ENCODE peak calls at places on chromosome 7, in six cellular contexts. N is stimulated activated CD4-positive, alpha-beta T cell treated with anti-CD3 and anti-CD28 coated beads, Interleukin-2, amount 100 ng/mL, for 48 hours; Z is ACHN; L is amniotic stem cell; K is NCI-H2171 treated with DMSO at 0.1 percent for 48 hours; E is smooth muscle cell of the brain vasculature. Q is an unnamed sample.

GRCh38 chr7:152395115-152395514 is 40.7 kb downstream of the KMT2C start:
- DNase-seq in N (no peak), Z (no peak), L (no peak), K (no peak), E (peak), Q (no peak)

GRCh38 chr7:50356212-50356944 is 51.9 kb downstream of the IKZF1 start:
- DNase-seq in N (no peak), Z (no peak), L (no peak), K (no peak), E (no peak), Q (no peak)

GRCh38 chr7:54037873-54038272 is 504.3 kb upstream of the VSTM2A start:
- DNase-seq in N (no peak), Z (no peak), L (no peak), K (no peak), E (no peak), Q (no peak)

GRCh38 chr7:101753316-101753715 is 64.1 kb upstream of the CUX1 start:
- DNase-seq in N (no peak), Z (no peak), L (no peak), K (no peak), E (no peak), Q (no peak)

GRCh38 chr7:112201421-112201820 is 4.8 kb downstream of the DOCK4 start:
- DNase-seq in N (no peak), Z (no peak), L (no peak), K (no peak), E (no peak), Q (no peak)

GRCh38 chr7:117269895-117270294 is 53.0 kb downstream of the WNT2 start:
- DNase-seq in N (no peak), Z (no peak), L (peak), K (no peak), E (no peak), Q (no peak)

GRCh38 chr7:133481676-133482075 is 228.8 kb downstream of the EXOC4 start:
- DNase-seq in N (no peak), Z (peak), L (peak), K (no peak), E (peak), Q (no peak)

GRCh38 chr7:122006687-122007086 is 133.7 kb downstream of the PTPRZ1 start:
- DNase-seq in N (no peak), Z (no peak), L (no peak), K (peak), E (no peak), Q (no peak)

GRCh38 chr7:18151419-18151818 is 123.8 kb upstream of the PRPS1L1 start:
- DNase-seq in N (no peak), Z (peak), L (no peak), K (peak), E (no peak), Q (no peak)

GRCh38 chr7:64947252-64948000 is 43.4 kb downstream of the ZNF117 start:
- DNase-seq in N (no peak), Z (no peak), L (no peak), K (no peak), E (no peak), Q (no peak)

GRCh38 chr7:64863969-64864368 is 39.1 kb upstream of the ZNF273 start:
- DNase-seq in N (no peak), Z (no peak), L (no peak), K (no peak), E (no peak), Q (no peak)

GRCh38 chr7:80428161-80429054 is 83.5 kb downstream of the GNAT3 start:
- DNase-seq in N (no peak), Z (peak), L (no peak), K (peak), E (peak), Q (no peak)

GRCh38 chr7:73678862-73679261 is 4.4 kb downstream of the DNAJC30 start:
- DNase-seq in N (no peak), Z (no peak), L (no peak), K (no peak), E (no peak), Q (no peak)

GRCh38 chr7:158740657-158741293 is 36.2 kb upstream of the NCAPG2 start:
- DNase-seq in N (no peak), Z (no peak), L (peak), K (no peak), E (peak), Q (no peak)

GRCh38 chr7:19772858-19773337 is 519 bp downstream of the TMEM196 start:
- DNase-seq in N (no peak), Z (peak), L (no peak), K (no peak), E (no peak), Q (no peak)

GRCh38 chr7:82859106-82859850 is 303.4 kb downstream of the PCLO start:
- DNase-seq in N (no peak), Z (peak), L (no peak), K (no peak), E (no peak), Q (no peak)

GRCh38 chr7:7157887-7158271 is 24.5 kb upstream of the C1GALT1 start:
- DNase-seq in N (no peak), Z (peak), L (no peak), K (no peak), E (peak), Q (no peak)

GRCh38 chr7:98711945-98712344 is 94.9 kb downstream of the NPTX2 start:
- DNase-seq in N (no peak), Z (no peak), L (no peak), K (no peak), E (no peak), Q (no peak)

GRCh38 chr7:38833329-38833728 is 75.7 kb downstream of the VPS41 start:
- DNase-seq in N (no peak), Z (no peak), L (no peak), K (no peak), E (no peak), Q (no peak)

GRCh38 chr7:130823060-130823459 is 89.1 kb upstream of the KLF14 start:
- DNase-seq in N (no peak), Z (no peak), L (no peak), K (no peak), E (no peak), Q (no peak)

GRCh38 chr7:17900464-17900863 is 39.8 kb downstream of the SNX13 start:
- DNase-seq in N (no peak), Z (no peak), L (no peak), K (no peak), E (no peak), Q (no peak)

GRCh38 chr7:9835204-9835603 is 1138.5 kb upstream of the PHF14 start:
- DNase-seq in N (no peak), Z (no peak), L (no peak), K (no peak), E (no peak), Q (no peak)

GRCh38 chr7:139734395-139734794 is 43.4 kb downstream of the HIPK2 start:
- DNase-seq in N (no peak), Z (no peak), L (peak), K (no peak), E (peak), Q (no peak)

GRCh38 chr7:33191326-33191725 is 62.0 kb downstream of the BBS9 start:
- DNase-seq in N (no peak), Z (peak), L (no peak), K (no peak), E (no peak), Q (no peak)

GRCh38 chr7:137774793-137775201 is 72.0 kb downstream of the DGKI start:
- DNase-seq in N (no peak), Z (no peak), L (peak), K (no peak), E (no peak), Q (no peak)

GRCh38 chr7:107742678-107743566 is 1.0 kb upstream of the CBLL1 start:
- DNase-seq in N (no peak), Z (no peak), L (no peak), K (no peak), E (no peak), Q (peak)

GRCh38 chr7:130390486-130390885 is 10.2 kb downstream of the CPA1 start:
- DNase-seq in N (no peak), Z (no peak), L (no peak), K (no peak), E (no peak), Q (no peak)

GRCh38 chr7:47942132-47942531 is 6.1 kb downstream of the PKD1L1 start:
- DNase-seq in N (no peak), Z (no peak), L (no peak), K (no peak), E (no peak), Q (no peak)

GRCh38 chr7:59986-60675 is 132.2 kb upstream of the FAM20C start:
- DNase-seq in N (no peak), Z (no peak), L (no peak), K (no peak), E (no peak), Q (no peak)

GRCh38 chr7:151469281-151469680 is 29.3 kb upstream of the CRYGN start:
- DNase-seq in N (no peak), Z (no peak), L (no peak), K (no peak), E (no peak), Q (no peak)

GRCh38 chr7:30474893-30475292 is 3.7 kb downstream of the NOD1 start:
- DNase-seq in N (no peak), Z (no peak), L (no peak), K (no peak), E (no peak), Q (no peak)

GRCh38 chr7:140533394-140533872 is 54.1 kb upstream of the MKRN1 start:
- DNase-seq in N (no peak), Z (no peak), L (no peak), K (no peak), E (no peak), Q (no peak)

GRCh38 chr7:1236132-1236655 is 3.5 kb downstream of the UNCX start:
- DNase-seq in N (no peak), Z (no peak), L (no peak), K (no peak), E (no peak), Q (no peak)

GRCh38 chr7:88259656-88260380 is 40.0 kb upstream of the SRI start:
- DNase-seq in N (no peak), Z (no peak), L (no peak), K (no peak), E (no peak), Q (no peak)

GRCh38 chr7:121547341-121548092 is 151.4 kb upstream of the FAM3C start:
- DNase-seq in N (no peak), Z (peak), L (peak), K (peak), E (no peak), Q (no peak)

Q was measured in activated naive CD8-positive, alpha-beta T cell treated with anti-CD3 and anti-CD28 coated beads, Interleukin-2, amount 10 ng/mL, durations not matched to agents 7 days and 5 days.